ENCODE peak calls at places on chromosomes 5 and 9, in six cellular contexts. T, Y, Z, O, I and M are unnamed samples.

GRCh38 chr9:92887880-92888338 is 10.1 kb upstream of the ZNF484 start:
- DNase-seq in T (no peak), Y (no peak), Z (no peak), O (no peak), I (no peak), M (no peak)

GRCh38 chr5:131684595-131684994 is 49.6 kb upstream of the RAPGEF6 start:
- DNase-seq in T (peak), Y (no peak), Z (no peak), O (no peak), I (no peak), M (no peak)

GRCh38 chr9:97440160-97440559 is 28.3 kb downstream of the TDRD7 start:
- DNase-seq in T (no peak), Y (no peak), Z (no peak), O (no peak), I (no peak), M (no peak)

GRCh38 chr9:113532809-113533190 is 69.3 kb downstream of the RGS3 start:
- DNase-seq in T (no peak), Y (no peak), Z (no peak), O (no peak), I (no peak), M (no peak)

GRCh38 chr5:75498208-75498777 is 13.1 kb downstream of the CERT1 start:
- DNase-seq in T (no peak), Y (no peak), Z (no peak), O (no peak), I (no peak), M (no peak)

GRCh38 chr9:18124760-18125159 is 349.2 kb upstream of the ADAMTSL1 start:
- DNase-seq in T (peak), Y (no peak), Z (no peak), O (peak), I (no peak), M (no peak)

GRCh38 chr9:122819791-122820489 is 8.4 kb downstream of the PDCL start:
- DNase-seq in T (no peak), Y (peak), Z (no peak), O (no peak), I (no peak), M (no peak)

GRCh38 chr5:139949710-139950109 is 93.4 kb downstream of the NRG2 start:
- DNase-seq in T (no peak), Y (peak), Z (no peak), O (no peak), I (peak), M (no peak)

GRCh38 chr9:69556707-69557106 is 115.5 kb downstream of the APBA1 start:
- DNase-seq in T (no peak), Y (no peak), Z (no peak), O (no peak), I (no peak), M (no peak)

GRCh38 chr9:70602364-70603019 is 188.0 kb upstream of the KLF9 start:
- DNase-seq in T (peak), Y (peak), Z (peak), O (peak), I (peak), M (peak)

GRCh38 chr5:128350705-128351104 is 187.3 kb downstream of the FBN2 start:
- DNase-seq in T (no peak), Y (no peak), Z (no peak), O (no peak), I (no peak), M (no peak)

GRCh38 chr5:108481355-108481931 is 99.5 kb upstream of the FBXL17 start:
- DNase-seq in T (peak), Y (peak), Z (no peak), O (no peak), I (peak), M (peak)

GRCh38 chr5:178318893-178319292 is 86.3 kb upstream of the PHYKPL start:
- DNase-seq in T (no peak), Y (no peak), Z (no peak), O (no peak), I (no peak), M (no peak)